ENCODE peak calls at places on chromosomes 3 and 15, in six cellular contexts. Y is heart left ventricle, E is body of pancreas, K is breast epithelium, W is stomach, F is adrenal gland. M is an unnamed sample. For H3K4me1, the result is how much of the 10 kb centered on the place peaks cover.

GRCh38 chr3:69282191-69282590 is 103.7 kb downstream of the FRMD4B start:
- DNase-seq in F (no peak), Y (no peak), W (no peak), K (no peak), E (no peak), M (no peak)

GRCh38 chr3:146491303-146491702 is 21.9 kb upstream of the PLSCR2 start:
- DNase-seq in F (no peak), Y (no peak), W (no peak), K (no peak), E (no peak), M (no peak)

GRCh38 chr3:161600185-161600584 is 103.6 kb downstream of the OTOL1 start:
- DNase-seq in K (no peak), Y (no peak), F (no peak), E (no peak), W (no peak), M (no peak)

GRCh38 chr15:23881299-23881698 is 194.2 kb upstream of the NDN start:
- DNase-seq in E (no peak), Y (no peak), F (no peak), W (no peak), K (no peak), M (no peak)

GRCh38 chr3:46866720-46867549 is 3.7 kb upstream of the MYL3 start:
- DNase-seq in Y (peak), K (peak), F (peak), W (peak), E (peak), M (peak)

GRCh38 chr3:32856355-32856889 is 38.6 kb downstream of the TRIM71 start:
- DNase-seq in E (no peak), K (no peak), Y (no peak), W (peak), F (no peak), M (no peak)

GRCh38 chr3:167785790-167786189 is 50.3 kb downstream of the SERPINI1 start:
- DNase-seq in Y (no peak), E (no peak), K (no peak), F (no peak), W (no peak), M (no peak)

GRCh38 chr3:13853978-13854296 is 25.9 kb downstream of the WNT7A start:
- DNase-seq in Y (no peak), F (no peak), E (no peak), K (no peak), W (no peak), M (no peak)

GRCh38 chr15:40775007-40775406 is 5.2 kb downstream of the C15orf62 start:
- DNase-seq in F (no peak), E (no peak), W (no peak), K (no peak), Y (no peak), M (no peak)

GRCh38 chr3:20055020-20055775 is 15.0 kb downstream of the KAT2B start:
- DNase-seq in Y (no peak), F (no peak), K (no peak), E (no peak), W (no peak), M (no peak)

GRCh38 chr3:160616721-160617120 is 51.4 kb upstream of the KPNA4 start:
- DNase-seq in Y (no peak), W (no peak), F (no peak), K (no peak), E (no peak), M (peak)

GRCh38 chr15:59165726-59166125 is 40.9 kb upstream of the LDHAL6B start:
- DNase-seq in F (no peak), E (peak), W (no peak), K (no peak), Y (no peak), M (no peak)

GRCh38 chr3:168093229-168093628 is 2.5 kb downstream of the GOLIM4 start:
- DNase-seq in E (no peak), W (no peak), K (no peak), F (no peak), Y (no peak), M (no peak)

GRCh38 chr3:122942937-122943827 is 84.4 kb downstream of the SEMA5B start:
- DNase-seq in F (peak), K (peak), W (peak), Y (peak), E (peak), M (peak)

GRCh38 chr15:29183071-29183831 is 86.4 kb downstream of the NSMCE3 start:
- DNase-seq in Y (no peak), E (no peak), W (no peak), F (no peak), K (no peak), M (no peak)

GRCh38 chr3:197353867-197354180 is 55.4 kb upstream of the DLG1 start:
- DNase-seq in K (no peak), Y (no peak), E (no peak), F (no peak), W (no peak), M (no peak)

GRCh38 chr15:56126409-56126808 is 117.3 kb downstream of the RFX7 start:
- DNase-seq in E (no peak), Y (no peak), W (no peak), K (no peak), F (no peak), M (no peak)

GRCh38 chr3:116444819-116445290 is 432 bp downstream of the LSAMP start:
- DNase-seq in Y (no peak), E (no peak), K (no peak), F (peak), W (no peak), M (no peak)

GRCh38 chr3:113211370-113212154 is at the start of gene BOC:
- DNase-seq in E (peak), Y (no peak), F (no peak), K (no peak), W (no peak), M (no peak)

GRCh38 chr3:192851821-192852352 is 65.8 kb downstream of the MB21D2 start:
- DNase-seq in F (peak), Y (no peak), K (peak), E (peak), W (peak), M (peak)

GRCh38 chr3:147930417-147930816 is 521.3 kb downstream of the ZIC1 start:
- DNase-seq in W (no peak), E (no peak), F (no peak), K (no peak), Y (no peak), M (no peak)

GRCh38 chr15:28786521-28786920 is 61.9 kb downstream of the GOLGA6L7 start:
- DNase-seq in Y (no peak), W (no peak), K (no peak), F (no peak), E (no peak), M (no peak)

GRCh38 chr15:62997441-62997840 is 45.1 kb upstream of the TPM1 start:
- DNase-seq in F (no peak), W (no peak), Y (no peak), K (no peak), E (no peak), M (no peak)

GRCh38 chr15:63000706-63001105 is 41.8 kb upstream of the TPM1 start:
- DNase-seq in E (no peak), Y (no peak), W (no peak), F (no peak), K (no peak), M (no peak)

GRCh38 chr15:62999178-62999577 is 43.4 kb upstream of the TPM1 start:
- DNase-seq in Y (no peak), F (no peak), E (no peak), K (no peak), W (no peak), M (no peak)

GRCh38 chr15:62999923-63000484 is 42.5 kb upstream of the TPM1 start:
- DNase-seq in Y (peak), K (no peak), W (no peak), E (no peak), F (no peak), M (no peak)

GRCh38 chr15:62998262-62998909 is 44.2 kb upstream of the TPM1 start:
- DNase-seq in F (no peak), E (no peak), K (no peak), W (no peak), Y (no peak), M (no peak)
- H3K4me1 ChIP-seq in F (under half), E (half or more), K (under half), W (under half), Y (under half), M (under half)

GRCh38 chr3:4978259-4978965 is 825 bp upstream of the BHLHE40 start:
- DNase-seq in K (peak), W (peak), F (peak), Y (peak), E (peak), M (peak)
- TF ChIP-seq CTCF in K (peak), W (no peak), F (no peak), Y (no peak), E (no peak), M (no peak)

DNA sequence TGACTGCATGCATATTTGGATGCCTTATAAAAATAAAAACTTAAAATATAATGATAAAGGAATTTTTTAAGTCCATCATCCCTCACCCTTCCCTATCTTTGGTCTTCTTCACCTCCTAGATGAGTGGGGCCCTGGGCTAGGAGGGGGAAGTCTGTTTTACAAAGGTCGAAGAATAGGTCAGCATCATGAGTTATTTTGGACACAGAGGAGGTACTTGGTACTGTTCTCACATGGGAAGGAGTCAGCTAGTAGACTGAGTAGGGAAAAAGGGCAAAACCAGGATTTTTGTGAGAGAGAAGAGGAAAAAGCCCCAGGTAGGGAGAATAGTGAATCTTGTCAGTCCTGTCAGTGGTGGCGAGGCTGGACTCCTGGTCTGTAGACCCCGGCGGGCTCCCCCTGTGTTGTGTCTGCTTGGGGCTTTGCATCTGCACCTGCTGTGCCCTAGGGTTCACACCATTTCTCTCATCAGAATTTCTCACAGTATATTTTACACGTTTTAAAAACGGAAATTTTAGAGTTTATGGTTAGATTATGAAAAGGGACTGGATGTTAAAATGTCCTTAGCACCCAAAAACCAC is 17.2 kb downstream of the GCSAM start:
- DNase-seq in E (no peak), W (no peak), K (no peak), Y (no peak), F (no peak), M (no peak)
- TF ChIP-seq POLR2A in E (no peak), W (no peak), K (no peak), Y (no peak), F (no peak), M (no peak)

GRCh38 chr15:51162865-51163762 is 68.4 kb upstream of the TNFAIP8L3 start:
- DNase-seq in E (peak), Y (no peak), W (peak), F (peak), K (no peak), M (peak)
- H3K4me1 ChIP-seq in E (under half), Y (under half), W (under half), F (under half), K (under half), M (under half)

GRCh38 chr15:101723161-101723873 is 956 bp downstream of the TARS3 start:
- DNase-seq in F (peak), W (no peak), Y (no peak), E (no peak), K (no peak), M (no peak)

GRCh38 chr15:101724675-101725005 is 367 bp upstream of the TARS3 start:
- DNase-seq in Y (no peak), E (no peak), W (no peak), F (no peak), K (no peak), M (no peak)

GRCh38 chr15:101727186-101727585 is 2.9 kb upstream of the TARS3 start:
- DNase-seq in K (no peak), Y (no peak), F (no peak), W (no peak), E (no peak), M (no peak)

GRCh38 chr15:101725073-101725472 is 800 bp upstream of the TARS3 start:
- DNase-seq in E (no peak), W (no peak), K (no peak), F (no peak), Y (no peak), M (no peak)

GRCh38 chr15:101723874-101724674 is at the start of gene TARS3:
- DNase-seq in E (peak), K (peak), W (peak), Y (peak), F (peak), M (peak)
- TF ChIP-seq CTCF in E (peak), K (no peak), W (peak), Y (peak), F (no peak), M (peak)

M was measured in gastrocnemius medialis.